ENCODE peak calls at places on chromosomes 12 and 14, in five cellular contexts. S is heart right ventricle; Y is nephron progenitor cell; J is psoas muscle; V is CD8-positive, alpha-beta T cell. A is an unnamed sample.

GRCh38 chr14:39946796-39947195 is 514.6 kb upstream of the FBXO33 start:
- DNase-seq in J (no peak), S (no peak), Y (no peak), V (no peak), A (no peak)

GRCh38 chr12:110578522-110579238 is 4.4 kb downstream of the PPTC7 start:
- DNase-seq in S (no peak), Y (no peak), J (no peak), V (no peak), A (no peak)

GRCh38 chr14:68604822-68605221 is 188.0 kb downstream of the ZFP36L1 start:
- DNase-seq in S (no peak), J (no peak), V (no peak), Y (no peak), A (no peak)

GRCh38 chr12:108305520-108305919 is 33.6 kb downstream of the CMKLR1 start:
- DNase-seq in Y (no peak), V (no peak), J (peak), S (peak), A (peak)

GRCh38 chr12:94609917-94610443 is 40.4 kb downstream of the TMCC3 start:
- DNase-seq in J (no peak), S (no peak), V (no peak), Y (no peak), A (no peak)

GRCh38 chr14:65103150-65103760 is 938 bp upstream of the MAX start:
- DNase-seq in Y (no peak), S (no peak), V (no peak), J (no peak), A (peak)

GRCh38 chr12:2613674-2614073 is 181.1 kb upstream of the FKBP4 start:
- DNase-seq in Y (no peak), V (no peak), S (no peak), J (no peak), A (no peak)

GRCh38 chr12:80892597-80893445 is 44.9 kb downstream of the LIN7A start:
- DNase-seq in V (no peak), S (no peak), J (no peak), Y (no peak), A (no peak)

GRCh38 chr12:57276935-57277563 is 26.1 kb upstream of the STAC3 start:
- DNase-seq in Y (no peak), J (no peak), S (no peak), V (no peak), A (peak)

GRCh38 chr12:57009949-57010626 is 3.7 kb upstream of the ZBTB39 start:
- DNase-seq in V (no peak), S (no peak), J (no peak), Y (no peak), A (no peak)

GRCh38 chr12:123057505-123058265 is 77.2 kb downstream of the ARL6IP4 start:
- DNase-seq in S (no peak), V (no peak), J (no peak), Y (no peak), A (no peak)

GRCh38 chr14:72796935-72797334 is 97.0 kb downstream of the DPF3 start:
- DNase-seq in J (no peak), S (no peak), Y (no peak), V (no peak), A (no peak)

GRCh38 chr12:8057839-8058238 is 8.3 kb downstream of the C3AR1 start:
- DNase-seq in S (no peak), J (no peak), V (no peak), Y (no peak), A (no peak)

GRCh38 chr14:44030963-44031362 is 476.1 kb downstream of the FSCB start:
- DNase-seq in Y (no peak), S (no peak), J (no peak), V (no peak), A (no peak)

GRCh38 chr12:98696036-98696646 is 51.1 kb downstream of the APAF1 start:
- DNase-seq in S (no peak), V (no peak), Y (no peak), J (no peak), A (no peak)

GRCh38 chr12:98699568-98699967 is 54.5 kb downstream of the APAF1 start:
- DNase-seq in Y (no peak), V (no peak), J (no peak), S (no peak), A (no peak)

GRCh38 chr12:98697209-98697608 is 52.1 kb downstream of the APAF1 start:
- DNase-seq in Y (no peak), S (no peak), V (no peak), J (no peak), A (no peak)

GRCh38 chr12:98701166-98701565 is 56.1 kb downstream of the APAF1 start:
- DNase-seq in V (no peak), S (no peak), J (no peak), Y (no peak), A (no peak)

DNA sequence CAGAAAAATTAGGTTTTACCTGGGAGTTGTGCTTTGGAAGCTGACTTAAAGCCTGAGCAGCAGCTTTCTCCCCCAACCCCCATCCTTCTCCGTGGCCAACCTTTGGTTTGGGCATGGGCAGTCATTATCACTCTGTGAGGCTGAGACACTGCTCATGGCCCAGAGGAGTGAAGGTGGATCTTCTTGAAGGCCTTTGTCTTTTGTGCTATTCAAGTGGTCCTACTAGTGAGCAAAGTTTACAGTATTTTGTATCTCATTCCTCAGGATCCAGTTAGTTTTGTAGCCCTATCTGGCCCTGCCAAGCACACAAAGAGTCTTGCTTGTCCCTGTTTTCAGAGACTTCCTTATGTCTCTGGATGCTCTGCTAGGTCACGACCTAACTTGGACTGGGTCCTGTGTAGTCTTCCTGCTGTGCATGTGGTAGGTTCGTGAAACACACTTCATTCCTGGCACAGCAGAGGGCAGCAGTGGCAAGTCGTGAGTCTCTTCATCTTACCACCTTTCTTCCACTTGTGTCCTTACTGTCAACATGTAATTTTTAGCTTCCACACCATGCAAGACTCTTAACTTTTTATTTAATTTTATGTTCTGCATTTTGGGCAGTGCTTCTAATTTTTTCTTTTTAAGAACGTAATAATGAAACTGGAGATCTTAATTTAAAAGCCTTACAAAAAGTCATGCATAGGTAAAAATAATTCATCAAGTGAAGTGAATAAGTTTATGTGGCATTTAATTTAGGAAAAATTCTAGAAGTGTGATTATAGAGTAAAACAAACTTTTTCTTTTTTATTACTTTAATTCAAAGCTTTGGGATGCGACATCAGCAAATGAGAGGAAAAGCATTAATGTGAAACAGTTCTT is 53.7 kb downstream of the APAF1 start:
- DNase-seq in Y (no peak), V (peak), J (peak), S (peak), A (peak)
- TF ChIP-seq CTCF in Y (no peak), V (peak), J (peak), S (peak), A (peak)

GRCh38 chr14:71230897-71231296 is 323.6 kb downstream of the PCNX1 start:
- DNase-seq in V (no peak), S (no peak), Y (no peak), J (no peak), A (no peak)
- TF ChIP-seq CTCF in V (no peak), S (no peak), Y (no peak), J (no peak), A (no peak)

GRCh38 chr12:87656311-87656710 is 372.9 kb downstream of the C12orf50 start:
- DNase-seq in J (no peak), Y (no peak), S (no peak), V (no peak), A (no peak)
- TF ChIP-seq CTCF in J (no peak), Y (no peak), S (no peak), V (no peak), A (no peak)

GRCh38 chr12:15738438-15739015 is 50.7 kb downstream of the EPS8 start:
- DNase-seq in Y (no peak), J (no peak), V (no peak), S (no peak), A (no peak)
- TF ChIP-seq CTCF in Y (no peak), J (no peak), V (no peak), S (no peak), A (no peak)

DNA sequence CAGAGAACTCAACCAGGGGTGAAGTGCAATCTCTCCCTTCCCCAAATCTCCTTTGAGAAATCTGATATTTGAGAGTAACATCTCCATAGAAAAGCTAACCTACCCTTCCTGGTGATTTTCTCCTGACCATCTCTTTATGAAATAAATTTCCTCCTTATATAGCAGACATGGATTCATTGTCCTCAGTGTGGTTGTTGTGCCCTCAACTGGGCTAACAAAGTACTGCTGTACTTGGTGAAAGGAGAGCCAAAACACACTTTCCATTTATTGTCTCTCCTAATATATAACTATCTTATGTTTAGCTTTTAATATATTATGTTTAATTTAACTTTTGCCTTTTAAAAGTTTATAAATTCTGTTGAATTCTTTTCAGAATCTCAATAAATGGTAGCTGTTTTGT is 65.1 kb upstream of the SLCO1B1 start:
- DNase-seq in Y (no peak), J (no peak), V (no peak), S (no peak), A (peak)
- TF ChIP-seq CTCF in Y (peak), J (no peak), V (no peak), S (peak), A (no peak)

GRCh38 chr14:98605043-98605442 is 667.0 kb downstream of the BCL11B start:
- DNase-seq in J (no peak), S (no peak), Y (no peak), V (no peak), A (no peak)
- TF ChIP-seq CTCF in J (no peak), S (no peak), Y (no peak), V (no peak), A (no peak)

GRCh38 chr14:36313898-36314297 is 6.5 kb downstream of the MBIP start:
- DNase-seq in V (no peak), S (no peak), J (no peak), Y (no peak), A (no peak)
- TF ChIP-seq CTCF in V (no peak), S (no peak), J (no peak), Y (no peak), A (no peak)

GRCh38 chr14:52547526-52547925 is 4.8 kb downstream of the TXNDC16 start:
- DNase-seq in S (no peak), Y (no peak), J (no peak), V (no peak), A (no peak)
- TF ChIP-seq CTCF in S (no peak), Y (no peak), J (no peak), V (no peak), A (no peak)

GRCh38 chr14:97458302-97459137 is 661.3 kb downstream of the VRK1 start:
- DNase-seq in Y (peak), V (peak), J (peak), S (peak), A (no peak)
- TF ChIP-seq CTCF in Y (no peak), V (no peak), J (no peak), S (no peak), A (no peak)